ENCODE peak calls at places on chromosomes 4 and X, in ten cellular contexts. N is neural progenitor cell; P is left lung; D is HCEC 1CT; R is hypothalamus; C is right cardiac atrium; T is choroid plexus epithelial cell; O is SW480; F is activated T-helper 1 cell treated with anti-CD3 and anti-CD28 coated beads, Interleukin-12 subunit alpha, Interleukin-12 subunit beta, Interleukin-2, Interleukin-4 antibody, amounts not matched to agents 30 ng/mL and 10 ng/mL and 1 ng/mL, durations not matched to agents 14 hours and 24 hours and 36 hours; W is T-helper 9 cell. M is an unnamed sample.

GRCh38 chrX:21972721-21973120 is 32.2 kb downstream of the SMS start:
- DNase-seq in F (peak; percentile 20), N (no peak), W (peak; percentile 34), P (no peak), D (peak; percentile 76), R (no peak), T (peak; percentile 89), O (no peak), C (no peak), M (peak; percentile 30)

GRCh38 chr4:173538148-173538902 is 8.3 kb upstream of the HAND2 start:
- DNase-seq in N (peak; percentile 61), O (peak; percentile 5), D (no peak), T (no peak), F (no peak), R (no peak), C (peak; percentile 87), W (no peak), P (peak; percentile 85), M (no peak)

GRCh38 chr4:1690698-1691097 is 6.6 kb upstream of the FAM53A start:
- DNase-seq in W (no peak), T (no peak), F (no peak), D (no peak), C (no peak), O (no peak), N (no peak), R (no peak), P (no peak), M (no peak)

GRCh38 chr4:79217043-79217442 is 108.8 kb downstream of the NAA11 start:
- DNase-seq in P (no peak), N (peak; percentile 51), T (no peak), C (no peak), F (no peak), W (no peak), R (no peak), O (no peak), D (no peak), M (no peak)

GRCh38 chr4:176189891-176190795 is 5.2 kb downstream of the SPATA4 start:
- DNase-seq in R (no peak), F (no peak), O (no peak), N (no peak), W (no peak), D (no peak), T (no peak), C (no peak), P (no peak), M (no peak)

GRCh38 chr4:175758595-175758994 is 53.5 kb downstream of the GPM6A start:
- DNase-seq in W (no peak), D (no peak), R (no peak), F (no peak), T (peak; percentile 9), P (no peak), O (no peak), C (no peak), N (no peak), M (no peak)

GRCh38 chr4:115851918-115852766 is 738.7 kb upstream of the NDST4 start:
- DNase-seq in D (no peak), W (no peak), F (no peak), T (peak; percentile 61), R (no peak), C (peak; percentile 4), N (peak; percentile 84), O (peak; percentile 35), P (no peak), M (no peak)

GRCh38 chr4:142408003-142408441 is 438.1 kb downstream of the INPP4B start:
- DNase-seq in P (no peak), T (peak; percentile 61), O (no peak), D (peak; percentile 81), N (no peak), W (no peak), R (no peak), F (no peak), C (no peak), M (no peak)

GRCh38 chr4:86934147-86934771 is 552 bp upstream of the AFF1 start:
- DNase-seq in R (no peak), C (no peak), F (no peak), T (peak; percentile 26), D (no peak), W (no peak), O (no peak), N (peak; percentile 35), P (no peak), M (peak; percentile 5)

M was measured in T-helper 2 cell treated with Interferon-gamma antibody and Interleukin-4, amounts not matched to agents 5 μg/mL and 100 μg/mL, for 36 hours.